ENCODE peak calls at places on chromosomes 2 and 18, in eight cellular contexts. One of them, this sample, is unnamed.

GRCh38 chr2:180742809-180743208 is 237.6 kb upstream of the UBE2E3 start:
- DNase-seq in tibial artery: no peak
- DNase-seq in AG09309: no peak
- DNase-seq in K562: no peak
- DNase-seq in nephron progenitor cell: no peak
- DNase-seq in spleen: no peak
- DNase-seq in epithelial cell of esophagus: peak
- DNase-seq in GM10248: no peak
- DNase-seq in this sample: no peak

GRCh38 chr18:63253428-63254372 is 65.9 kb downstream of the BCL2 start:
- DNase-seq in tibial artery: no peak
- DNase-seq in AG09309: peak
- DNase-seq in K562: no peak
- DNase-seq in nephron progenitor cell: no peak
- DNase-seq in spleen: no peak
- DNase-seq in epithelial cell of esophagus: peak
- DNase-seq in GM10248: no peak
- DNase-seq in this sample: no peak

GRCh38 chr2:43124667-43125057 is 101.7 kb downstream of the ZFP36L2 start:
- DNase-seq in tibial artery: no peak
- DNase-seq in AG09309: no peak
- DNase-seq in K562: no peak
- DNase-seq in nephron progenitor cell: no peak
- DNase-seq in spleen: no peak
- DNase-seq in epithelial cell of esophagus: no peak
- DNase-seq in GM10248: no peak
- DNase-seq in this sample: no peak

GRCh38 chr2:70085711-70086277 is 1.5 kb upstream of the PCBP1 start:
- DNase-seq in tibial artery: no peak
- DNase-seq in AG09309: no peak
- DNase-seq in K562: no peak
- DNase-seq in nephron progenitor cell: no peak
- DNase-seq in spleen: no peak
- DNase-seq in epithelial cell of esophagus: no peak
- DNase-seq in GM10248: no peak
- DNase-seq in this sample: no peak

GRCh38 chr2:240946046-240946445 is 39.9 kb downstream of the CROCC2 start:
- DNase-seq in tibial artery: peak
- DNase-seq in AG09309: no peak
- DNase-seq in K562: no peak
- DNase-seq in nephron progenitor cell: no peak
- DNase-seq in spleen: peak
- DNase-seq in epithelial cell of esophagus: no peak
- DNase-seq in GM10248: no peak
- DNase-seq in this sample: no peak

GRCh38 chr18:25737710-25738251 is 352.6 kb downstream of the SS18 start:
- DNase-seq in tibial artery: no peak
- DNase-seq in AG09309: peak
- DNase-seq in K562: no peak
- DNase-seq in nephron progenitor cell: no peak
- DNase-seq in spleen: no peak
- DNase-seq in epithelial cell of esophagus: peak
- DNase-seq in GM10248: no peak
- DNase-seq in this sample: no peak

GRCh38 chr2:121856358-121856757 is 100.9 kb downstream of the TSN start:
- DNase-seq in tibial artery: no peak
- DNase-seq in AG09309: no peak
- DNase-seq in K562: no peak
- DNase-seq in nephron progenitor cell: no peak
- DNase-seq in spleen: no peak
- DNase-seq in epithelial cell of esophagus: no peak
- DNase-seq in GM10248: no peak
- DNase-seq in this sample: no peak

GRCh38 chr18:65567372-65567771 is 183.4 kb upstream of the CDH7 start:
- DNase-seq in tibial artery: no peak
- DNase-seq in AG09309: no peak
- DNase-seq in K562: no peak
- DNase-seq in nephron progenitor cell: no peak
- DNase-seq in spleen: no peak
- DNase-seq in epithelial cell of esophagus: peak
- DNase-seq in GM10248: no peak
- DNase-seq in this sample: no peak

GRCh38 chr2:177078843-177079242 is 133.8 kb upstream of the HNRNPA3 start:
- DNase-seq in tibial artery: no peak
- DNase-seq in AG09309: no peak
- DNase-seq in K562: no peak
- DNase-seq in nephron progenitor cell: no peak
- DNase-seq in spleen: no peak
- DNase-seq in epithelial cell of esophagus: no peak
- DNase-seq in GM10248: no peak
- DNase-seq in this sample: no peak

GRCh38 chr18:36187138-36187825 is at the start of gene MOCOS:
- DNase-seq in tibial artery: peak
- DNase-seq in AG09309: no peak
- DNase-seq in K562: peak
- DNase-seq in nephron progenitor cell: peak
- DNase-seq in spleen: peak
- DNase-seq in epithelial cell of esophagus: peak
- DNase-seq in GM10248: peak
- DNase-seq in this sample: peak
- TF ChIP-seq CTCF in tibial artery: no peak
- TF ChIP-seq CTCF in AG09309: no peak
- TF ChIP-seq CTCF in K562: no peak
- TF ChIP-seq CTCF in nephron progenitor cell: no peak
- TF ChIP-seq CTCF in spleen: no peak
- TF ChIP-seq CTCF in epithelial cell of esophagus: no peak
- TF ChIP-seq CTCF in GM10248: no peak
- TF ChIP-seq CTCF in this sample: no peak

DNA sequence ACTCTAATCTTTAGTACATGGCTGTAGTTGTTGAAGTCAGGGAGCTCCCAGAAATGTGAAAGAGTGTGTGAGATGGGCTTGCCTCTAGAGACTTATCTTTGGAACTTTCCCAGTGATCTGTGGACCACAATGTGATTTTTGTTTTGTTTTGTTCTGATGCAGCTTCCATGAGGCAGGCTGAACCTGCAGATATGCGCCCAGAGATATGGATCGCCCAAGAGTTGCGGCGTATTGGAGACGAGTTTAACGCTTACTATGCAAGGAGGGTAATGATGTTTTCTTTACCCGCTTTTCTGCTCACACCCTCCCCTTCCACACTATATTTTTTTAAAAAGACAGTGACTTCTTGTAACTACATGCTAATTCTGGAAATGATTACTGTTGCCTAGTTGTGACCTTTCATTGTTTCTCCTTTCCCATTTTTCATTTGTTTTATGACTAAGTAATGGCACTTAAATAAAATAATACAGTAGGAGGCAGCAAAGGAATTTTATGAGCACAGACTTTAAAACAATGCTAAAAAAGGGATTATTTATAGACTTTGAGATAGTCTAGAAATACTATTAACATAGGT is 29.3 kb downstream of the BCL2L11 start:
- DNase-seq in tibial artery: no peak
- DNase-seq in AG09309: no peak
- DNase-seq in K562: no peak
- DNase-seq in nephron progenitor cell: no peak
- DNase-seq in spleen: no peak
- DNase-seq in epithelial cell of esophagus: no peak
- DNase-seq in GM10248: no peak
- DNase-seq in this sample: no peak
- TF ChIP-seq CTCF in tibial artery: no peak
- TF ChIP-seq CTCF in AG09309: no peak
- TF ChIP-seq CTCF in K562: no peak
- TF ChIP-seq CTCF in nephron progenitor cell: no peak
- TF ChIP-seq CTCF in spleen: no peak
- TF ChIP-seq CTCF in epithelial cell of esophagus: no peak
- TF ChIP-seq CTCF in GM10248: no peak
- TF ChIP-seq CTCF in this sample: no peak

GRCh38 chr2:24122356-24123211 is 550 bp downstream of the PFN4 start:
- DNase-seq in tibial artery: no peak
- DNase-seq in AG09309: no peak
- DNase-seq in K562: no peak
- DNase-seq in nephron progenitor cell: no peak
- DNase-seq in spleen: no peak
- DNase-seq in epithelial cell of esophagus: no peak
- DNase-seq in GM10248: no peak
- DNase-seq in this sample: no peak

GRCh38 chr2:24123212-24124002 is at the start of the genes FAM228B and PFN4:
- DNase-seq in tibial artery: peak
- DNase-seq in AG09309: no peak
- DNase-seq in K562: peak
- DNase-seq in nephron progenitor cell: peak
- DNase-seq in spleen: peak
- DNase-seq in epithelial cell of esophagus: peak
- DNase-seq in GM10248: peak
- DNase-seq in this sample: peak

GRCh38 chr2:24115057-24115456 is 8.1 kb downstream of the PFN4 start:
- DNase-seq in tibial artery: no peak
- DNase-seq in AG09309: no peak
- DNase-seq in K562: no peak
- DNase-seq in nephron progenitor cell: no peak
- DNase-seq in spleen: no peak
- DNase-seq in epithelial cell of esophagus: peak
- DNase-seq in GM10248: no peak
- DNase-seq in this sample: no peak

GRCh38 chr2:24121469-24121868 is 1.7 kb downstream of the PFN4 start:
- DNase-seq in tibial artery: no peak
- DNase-seq in AG09309: no peak
- DNase-seq in K562: no peak
- DNase-seq in nephron progenitor cell: no peak
- DNase-seq in spleen: no peak
- DNase-seq in epithelial cell of esophagus: no peak
- DNase-seq in GM10248: no peak
- DNase-seq in this sample: no peak

DNA sequence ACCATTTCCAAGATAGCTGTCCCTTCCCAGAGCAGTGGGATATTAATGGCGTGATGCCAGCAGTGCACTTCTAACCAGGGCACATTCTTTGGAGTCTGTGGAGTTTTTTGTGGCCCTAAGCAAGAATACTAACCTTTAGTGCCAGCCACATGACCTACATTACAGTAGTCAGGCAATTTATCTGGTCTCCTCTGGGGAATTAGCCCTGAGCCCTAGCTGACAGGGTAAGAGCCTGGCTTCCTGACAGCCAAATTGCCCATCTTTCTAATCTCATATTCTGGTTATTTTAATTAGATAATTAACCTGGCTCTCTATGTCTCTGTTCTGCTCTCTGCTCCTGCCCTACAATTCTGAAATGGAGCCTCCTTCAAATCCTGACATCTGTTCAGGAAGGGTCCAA is 5.2 kb downstream of the PFN4 start:
- DNase-seq in tibial artery: no peak
- DNase-seq in AG09309: no peak
- DNase-seq in K562: no peak
- DNase-seq in nephron progenitor cell: no peak
- DNase-seq in spleen: no peak
- DNase-seq in epithelial cell of esophagus: no peak
- DNase-seq in GM10248: no peak
- DNase-seq in this sample: no peak
- TF ChIP-seq CTCF in tibial artery: no peak
- TF ChIP-seq CTCF in AG09309: no peak
- TF ChIP-seq CTCF in K562: no peak
- TF ChIP-seq CTCF in nephron progenitor cell: no peak
- TF ChIP-seq CTCF in spleen: no peak
- TF ChIP-seq CTCF in epithelial cell of esophagus: no peak
- TF ChIP-seq CTCF in GM10248: no peak
- TF ChIP-seq CTCF in this sample: no peak

GRCh38 chr2:86396304-86396785 is 44.8 kb upstream of the KDM3A start:
- DNase-seq in tibial artery: no peak
- DNase-seq in AG09309: no peak
- DNase-seq in K562: peak
- DNase-seq in nephron progenitor cell: no peak
- DNase-seq in spleen: no peak
- DNase-seq in epithelial cell of esophagus: peak
- DNase-seq in GM10248: no peak
- DNase-seq in this sample: peak
- TF ChIP-seq CTCF in tibial artery: peak
- TF ChIP-seq CTCF in AG09309: peak
- TF ChIP-seq CTCF in K562: peak
- TF ChIP-seq CTCF in nephron progenitor cell: no peak
- TF ChIP-seq CTCF in spleen: no peak
- TF ChIP-seq CTCF in epithelial cell of esophagus: peak
- TF ChIP-seq CTCF in GM10248: peak
- TF ChIP-seq CTCF in this sample: no peak

GRCh38 chr2:148565272-148565894 is 79.2 kb upstream of the EPC2 start:
- DNase-seq in tibial artery: no peak
- DNase-seq in AG09309: no peak
- DNase-seq in K562: no peak
- DNase-seq in nephron progenitor cell: no peak
- DNase-seq in spleen: no peak
- DNase-seq in epithelial cell of esophagus: no peak
- DNase-seq in GM10248: no peak
- DNase-seq in this sample: peak
- TF ChIP-seq CTCF in tibial artery: peak
- TF ChIP-seq CTCF in AG09309: peak
- TF ChIP-seq CTCF in K562: peak
- TF ChIP-seq CTCF in nephron progenitor cell: peak
- TF ChIP-seq CTCF in spleen: peak
- TF ChIP-seq CTCF in epithelial cell of esophagus: no peak
- TF ChIP-seq CTCF in GM10248: peak
- TF ChIP-seq CTCF in this sample: peak

GRCh38 chr2:3483227-3483985 is 35.9 kb downstream of the ADI1 start:
- DNase-seq in tibial artery: peak
- DNase-seq in AG09309: no peak
- DNase-seq in K562: no peak
- DNase-seq in nephron progenitor cell: no peak
- DNase-seq in spleen: peak
- DNase-seq in epithelial cell of esophagus: peak
- DNase-seq in GM10248: no peak
- DNase-seq in this sample: no peak
- TF ChIP-seq CTCF in tibial artery: no peak
- TF ChIP-seq CTCF in AG09309: no peak
- TF ChIP-seq CTCF in K562: no peak
- TF ChIP-seq CTCF in nephron progenitor cell: no peak
- TF ChIP-seq CTCF in spleen: no peak
- TF ChIP-seq CTCF in epithelial cell of esophagus: no peak
- TF ChIP-seq CTCF in GM10248: no peak
- TF ChIP-seq CTCF in this sample: no peak

GRCh38 chr2:186783254-186783653 is 65.7 kb downstream of the ZSWIM2 start:
- DNase-seq in tibial artery: no peak
- DNase-seq in AG09309: no peak
- DNase-seq in K562: no peak
- DNase-seq in nephron progenitor cell: no peak
- DNase-seq in spleen: no peak
- DNase-seq in epithelial cell of esophagus: no peak
- DNase-seq in GM10248: no peak
- DNase-seq in this sample: no peak

GRCh38 chr2:186784930-186785329 is 64.0 kb downstream of the ZSWIM2 start:
- DNase-seq in tibial artery: no peak
- DNase-seq in AG09309: no peak
- DNase-seq in K562: no peak
- DNase-seq in nephron progenitor cell: no peak
- DNase-seq in spleen: no peak
- DNase-seq in epithelial cell of esophagus: no peak
- DNase-seq in GM10248: no peak
- DNase-seq in this sample: no peak

GRCh38 chr2:186780701-186781316 is 68.2 kb downstream of the ZSWIM2 start:
- DNase-seq in tibial artery: no peak
- DNase-seq in AG09309: no peak
- DNase-seq in K562: no peak
- DNase-seq in nephron progenitor cell: no peak
- DNase-seq in spleen: no peak
- DNase-seq in epithelial cell of esophagus: peak
- DNase-seq in GM10248: no peak
- DNase-seq in this sample: no peak
- TF ChIP-seq CTCF in tibial artery: no peak
- TF ChIP-seq CTCF in AG09309: peak
- TF ChIP-seq CTCF in K562: peak
- TF ChIP-seq CTCF in nephron progenitor cell: no peak
- TF ChIP-seq CTCF in spleen: no peak
- TF ChIP-seq CTCF in epithelial cell of esophagus: peak
- TF ChIP-seq CTCF in GM10248: no peak
- TF ChIP-seq CTCF in this sample: no peak

GRCh38 chr2:166106431-166107015 is 21.3 kb downstream of the SCN1A start:
- DNase-seq in tibial artery: no peak
- DNase-seq in AG09309: no peak
- DNase-seq in K562: no peak
- DNase-seq in nephron progenitor cell: peak
- DNase-seq in spleen: no peak
- DNase-seq in epithelial cell of esophagus: no peak
- DNase-seq in GM10248: no peak
- DNase-seq in this sample: peak
- TF ChIP-seq CTCF in tibial artery: no peak
- TF ChIP-seq CTCF in AG09309: peak
- TF ChIP-seq CTCF in K562: peak
- TF ChIP-seq CTCF in nephron progenitor cell: peak
- TF ChIP-seq CTCF in spleen: no peak
- TF ChIP-seq CTCF in epithelial cell of esophagus: no peak
- TF ChIP-seq CTCF in GM10248: no peak
- TF ChIP-seq CTCF in this sample: no peak